ENCODE peak calls at places on chromosomes 5 and 9, in four cellular contexts. One of them, this sample, is unnamed.

GRCh38 chr9:82722556-82722955 is 340.4 kb downstream of the RASEF start:
- DNase-seq in HEK293T: no peak
- DNase-seq in HepG2: no peak
- DNase-seq in K562: no peak
- DNase-seq in this sample: no peak

GRCh38 chr9:90805006-90805993 is 3.7 kb downstream of the SYK start:
- DNase-seq in HepG2: no peak
- DNase-seq in HEK293T: no peak
- DNase-seq in K562: no peak
- DNase-seq in this sample: no peak

GRCh38 chr5:14397717-14398116 is 183.9 kb upstream of the OTULINL start:
- DNase-seq in HepG2: no peak
- DNase-seq in HEK293T: no peak
- DNase-seq in K562: no peak
- DNase-seq in this sample: no peak

GRCh38 chr5:151068571-151069197 is 12.2 kb downstream of the TNIP1 start:
- DNase-seq in K562: no peak
- DNase-seq in HEK293T: no peak
- DNase-seq in HepG2: no peak
- DNase-seq in this sample: no peak

GRCh38 chr5:885529-885928 is 7.1 kb downstream of the BRD9 start:
- DNase-seq in HepG2: no peak
- DNase-seq in K562: no peak
- DNase-seq in HEK293T: no peak
- DNase-seq in this sample: no peak

GRCh38 chr5:178069909-178070308 is 43.4 kb upstream of the N4BP3 start:
- DNase-seq in HEK293T: peak; percentile 69
- DNase-seq in HepG2: peak; percentile 27
- DNase-seq in K562: peak; percentile 59
- DNase-seq in this sample: peak; percentile 81

GRCh38 chr5:138466058-138466899 is 1.0 kb downstream of the EGR1 start:
- DNase-seq in K562: peak; percentile 51
- DNase-seq in HepG2: peak; percentile 84
- DNase-seq in HEK293T: no peak
- DNase-seq in this sample: no peak

GRCh38 chr9:124869986-124870560 is 8.1 kb downstream of the ARPC5L start:
- DNase-seq in HepG2: peak; percentile 49
- DNase-seq in K562: no peak
- DNase-seq in HEK293T: no peak
- DNase-seq in this sample: no peak

GRCh38 chr9:4970970-4971641 is 14.0 kb upstream of the JAK2 start:
- DNase-seq in HEK293T: no peak
- DNase-seq in K562: no peak
- DNase-seq in HepG2: no peak
- DNase-seq in this sample: no peak

GRCh38 chr5:143126121-143127019 is 277.1 kb downstream of the NR3C1 start:
- DNase-seq in K562: no peak
- DNase-seq in HEK293T: no peak
- DNase-seq in HepG2: no peak
- DNase-seq in this sample: no peak
- TF ChIP-seq ELF4 in K562: no peak
- TF ChIP-seq ELF4 in HEK293T: no peak
- TF ChIP-seq ELF4 in HepG2: no peak
- TF ChIP-seq ELF4 in this sample: no peak

GRCh38 chr5:89211836-89212235 is 328.9 kb upstream of the MEF2C start:
- DNase-seq in K562: no peak
- DNase-seq in HEK293T: no peak
- DNase-seq in HepG2: no peak
- DNase-seq in this sample: no peak
- TF ChIP-seq ELF4 in K562: no peak
- TF ChIP-seq ELF4 in HEK293T: no peak
- TF ChIP-seq ELF4 in HepG2: no peak
- TF ChIP-seq ELF4 in this sample: no peak

DNA sequence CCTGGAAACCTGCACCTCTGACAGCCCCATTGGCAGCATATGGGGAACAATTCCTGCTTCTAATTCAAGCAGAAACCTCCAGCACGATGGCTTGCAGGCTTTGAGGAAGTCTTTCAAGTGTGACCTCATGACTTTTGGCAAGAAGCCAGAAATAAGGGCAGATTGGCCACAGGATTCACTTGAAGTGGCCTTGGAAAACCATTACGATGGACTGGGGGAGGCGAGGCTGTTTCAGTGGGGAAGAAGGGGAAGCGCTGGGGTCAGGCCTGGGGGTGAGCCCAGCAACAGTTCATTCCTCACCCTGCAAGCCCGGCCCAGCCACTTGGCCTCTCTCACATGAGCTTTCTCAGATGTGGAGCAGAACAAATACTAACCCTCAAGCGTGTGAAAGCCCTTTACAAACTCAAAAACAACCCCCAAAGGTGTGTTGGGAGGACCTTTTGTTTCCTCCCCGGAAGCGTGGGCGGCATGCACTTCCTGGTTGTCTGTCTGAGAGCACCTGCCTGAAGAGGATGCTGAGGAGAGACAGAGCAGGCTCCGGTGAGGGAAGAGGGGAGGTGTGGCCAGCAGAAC is 26.9 kb upstream of the EEIG1 start:
- DNase-seq in HEK293T: no peak
- DNase-seq in HepG2: peak; percentile 45
- DNase-seq in K562: peak; percentile 51
- DNase-seq in this sample: no peak
- TF ChIP-seq ELF4 in HEK293T: no peak
- TF ChIP-seq ELF4 in HepG2: no peak
- TF ChIP-seq ELF4 in K562: no peak
- TF ChIP-seq ELF4 in this sample: no peak

GRCh38 chr9:38380872-38381534 is 11.5 kb upstream of the ALDH1B1 start:
- DNase-seq in K562: peak; percentile 57
- DNase-seq in HepG2: peak; percentile 98
- DNase-seq in HEK293T: no peak
- DNase-seq in this sample: no peak
- TF ChIP-seq ELF4 in K562: no peak
- TF ChIP-seq ELF4 in HepG2: no peak
- TF ChIP-seq ELF4 in HEK293T: no peak
- TF ChIP-seq ELF4 in this sample: no peak

DNA sequence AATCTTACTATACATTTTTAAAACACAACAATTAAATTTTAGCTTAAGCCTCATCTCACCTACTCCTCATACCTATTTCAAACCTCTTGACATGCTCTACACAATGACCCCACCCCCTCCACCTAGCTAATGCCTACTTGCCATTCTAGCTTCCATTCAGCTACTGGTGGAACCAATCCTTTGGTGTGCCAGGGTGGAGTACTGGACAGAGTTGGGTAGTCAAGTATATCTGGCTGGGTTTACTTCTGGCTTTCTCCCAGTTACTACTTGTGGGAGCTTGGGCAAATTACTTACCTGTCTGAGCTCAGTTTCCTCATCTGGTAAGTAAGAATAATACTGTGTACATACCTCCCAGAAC is 24.3 kb downstream of the PLPP1 start:
- DNase-seq in HepG2: no peak
- DNase-seq in K562: no peak
- DNase-seq in HEK293T: no peak
- DNase-seq in this sample: no peak
- TF ChIP-seq ELF4 in HepG2: no peak
- TF ChIP-seq ELF4 in K562: no peak
- TF ChIP-seq ELF4 in HEK293T: no peak
- TF ChIP-seq ELF4 in this sample: no peak

DNA sequence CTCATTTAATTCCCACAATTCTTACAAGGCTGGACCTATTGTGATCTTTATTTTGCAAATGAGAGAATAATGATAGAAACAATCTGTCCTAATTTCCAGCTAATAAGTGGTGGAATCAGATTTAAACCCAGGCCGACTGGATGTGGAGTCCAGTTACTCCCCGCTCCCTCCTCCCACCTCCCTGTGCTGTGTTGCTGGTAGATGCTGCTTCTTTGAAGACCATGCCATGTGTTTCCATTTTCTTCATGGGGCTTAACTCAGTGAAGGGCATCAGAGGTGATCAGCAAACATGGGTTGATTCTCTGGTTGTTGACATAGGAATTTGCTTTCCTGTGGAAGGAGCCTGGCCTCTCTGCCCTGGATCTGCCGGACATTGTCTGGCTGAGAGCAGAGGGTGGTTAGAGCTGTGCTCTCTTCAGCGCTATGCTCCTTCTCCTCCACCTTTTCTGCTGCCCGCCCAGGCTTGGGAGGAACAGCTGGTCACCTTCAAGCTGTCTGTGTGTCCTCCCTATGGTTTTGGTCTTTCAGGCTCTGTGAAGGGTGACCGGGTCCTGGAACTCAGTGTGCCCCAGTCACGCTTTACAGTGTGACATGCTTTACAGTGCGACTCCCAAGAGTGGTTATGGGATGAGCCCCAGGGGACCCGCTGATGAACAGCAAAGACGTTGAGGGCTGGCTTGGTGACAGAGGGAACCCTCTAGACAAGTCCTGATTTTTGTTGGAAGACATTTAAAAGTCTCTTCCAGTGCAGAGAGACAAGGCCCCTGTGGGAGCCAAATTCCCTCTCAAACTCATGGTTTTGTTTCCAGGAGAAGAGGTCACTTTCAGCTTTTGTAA is 68.4 kb upstream of the RPS23 start:
- DNase-seq in HEK293T: no peak
- DNase-seq in K562: no peak
- DNase-seq in HepG2: no peak
- DNase-seq in this sample: no peak
- TF ChIP-seq ELF4 in HEK293T: no peak
- TF ChIP-seq ELF4 in K562: no peak
- TF ChIP-seq ELF4 in HepG2: no peak
- TF ChIP-seq ELF4 in this sample: no peak

DNA sequence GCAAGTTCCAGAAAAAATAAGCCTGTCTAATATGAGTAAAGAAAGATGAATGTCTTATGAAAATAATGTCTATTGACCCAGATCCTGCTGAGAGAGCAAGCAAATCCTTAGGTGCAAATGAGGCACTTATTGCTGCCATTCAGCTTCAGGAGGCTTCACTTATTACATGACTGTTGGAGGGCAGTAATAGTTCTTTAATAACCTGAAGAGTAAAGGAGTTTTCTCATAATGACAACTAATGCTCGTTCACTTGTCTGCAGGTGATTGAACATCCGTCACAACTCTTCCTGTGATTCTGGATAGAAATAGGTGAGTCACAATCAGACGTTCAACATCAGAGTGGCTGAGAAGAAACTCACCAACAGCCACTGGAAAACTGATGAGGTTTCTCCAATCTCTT is 58.3 kb downstream of the SPOCK1 start:
- DNase-seq in HepG2: no peak
- DNase-seq in K562: no peak
- DNase-seq in HEK293T: no peak
- DNase-seq in this sample: no peak
- TF ChIP-seq ELF4 in HepG2: no peak
- TF ChIP-seq ELF4 in K562: no peak
- TF ChIP-seq ELF4 in HEK293T: no peak
- TF ChIP-seq ELF4 in this sample: no peak

GRCh38 chr5:73901455-73901854 is 275.5 kb downstream of the ARHGEF28 start:
- DNase-seq in HEK293T: no peak
- DNase-seq in K562: no peak
- DNase-seq in HepG2: no peak
- DNase-seq in this sample: no peak
- TF ChIP-seq ELF4 in HEK293T: no peak
- TF ChIP-seq ELF4 in K562: no peak
- TF ChIP-seq ELF4 in HepG2: no peak
- TF ChIP-seq ELF4 in this sample: no peak

GRCh38 chr5:171310334-171310815 is 1.3 kb downstream of the TLX3 start:
- DNase-seq in HEK293T: no peak
- DNase-seq in K562: no peak
- DNase-seq in HepG2: no peak
- DNase-seq in this sample: no peak
- TF ChIP-seq ELF4 in HEK293T: no peak
- TF ChIP-seq ELF4 in K562: no peak
- TF ChIP-seq ELF4 in HepG2: no peak
- TF ChIP-seq ELF4 in this sample: no peak

DNA sequence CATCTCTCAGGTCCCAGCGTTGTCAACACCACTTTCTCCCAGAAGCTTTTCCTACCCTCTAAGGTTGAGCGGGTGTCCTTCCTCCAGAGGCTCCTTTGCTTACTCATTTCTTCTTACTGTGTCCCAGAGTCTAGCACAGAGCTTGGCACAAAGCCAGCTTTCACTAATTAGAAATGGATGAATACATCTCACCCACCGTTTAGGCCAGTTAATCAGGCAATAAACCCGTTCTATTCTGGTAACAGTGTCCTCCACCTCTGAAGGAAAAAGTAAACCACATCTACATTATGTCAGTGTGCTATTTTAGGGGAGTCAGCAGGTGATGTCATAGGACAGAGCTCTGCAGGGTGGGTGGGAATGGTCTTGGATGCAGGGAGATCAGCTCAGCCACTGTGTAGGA is 109.2 kb downstream of the OSTF1 start:
- DNase-seq in K562: no peak
- DNase-seq in HepG2: no peak
- DNase-seq in HEK293T: no peak
- DNase-seq in this sample: no peak
- TF ChIP-seq ELF4 in K562: no peak
- TF ChIP-seq ELF4 in HepG2: no peak
- TF ChIP-seq ELF4 in HEK293T: no peak
- TF ChIP-seq ELF4 in this sample: no peak

This sample was measured in WTC11.